ENCODE peak calls at places on chromosomes 12 and 14, in ten cellular contexts. U is dorsolateral prefrontal cortex; Q is cardiac muscle cell; X is type B pancreatic cell; J is A549; O is aorta; H is stimulated activated CD4-positive, alpha-beta T cell treated with anti-CD3 and anti-CD28 coated beads, Interleukin-1b, Interleukin-23, amount 100 ng/mL, for 24 hours; I is KBM-7; G is CMK; Y is activated T-cell treated with anti-CD3 and anti-CD28 coated beads, Interleukin-2, amount 50 U/mL, for 72 hours. S is an unnamed sample.

GRCh38 chr14:103854822-103855733 is 7.7 kb upstream of the PPP1R13B start:
- DNase-seq in U (no peak), Q (peak), X (no peak), J (no peak), O (no peak), H (no peak), I (peak), G (no peak), Y (no peak), S (no peak)

GRCh38 chr12:57545809-57546437 is 1.1 kb downstream of the DCTN2 start:
- DNase-seq in U (no peak), Q (no peak), X (no peak), J (no peak), O (no peak), H (no peak), I (no peak), G (no peak), Y (no peak), S (no peak)

GRCh38 chr12:56377310-56377988 is 14.8 kb upstream of the APOF start:
- DNase-seq in U (no peak), Q (no peak), X (no peak), J (peak), O (no peak), H (no peak), I (no peak), G (no peak), Y (no peak), S (peak)

GRCh38 chr12:56988207-56988739 is 18.1 kb downstream of the ZBTB39 start:
- DNase-seq in U (no peak), Q (peak), X (no peak), J (no peak), O (no peak), H (no peak), I (peak), G (peak), Y (no peak), S (no peak)

GRCh38 chr12:13794706-13795105 is 186.7 kb downstream of the GRIN2B start:
- DNase-seq in U (no peak), Q (no peak), X (no peak), J (no peak), O (no peak), H (no peak), I (no peak), G (no peak), Y (no peak), S (no peak)

GRCh38 chr12:106913456-106913855 is 42.3 kb upstream of the TMEM263 start:
- DNase-seq in U (no peak), Q (no peak), X (no peak), J (no peak), O (no peak), H (no peak), I (no peak), G (no peak), Y (no peak), S (no peak)

GRCh38 chr12:39713552-39713951 is 93.9 kb upstream of the ABCD2 start:
- DNase-seq in U (no peak), Q (no peak), X (no peak), J (no peak), O (no peak), H (no peak), I (no peak), G (no peak), Y (no peak), S (no peak)

GRCh38 chr14:68655021-68655811 is 137.7 kb downstream of the ZFP36L1 start:
- DNase-seq in U (no peak), Q (no peak), X (no peak), J (no peak), O (no peak), H (no peak), I (no peak), G (no peak), Y (no peak), S (peak)

GRCh38 chr12:86669010-86669409 is 412.8 kb upstream of the MGAT4C start:
- DNase-seq in U (no peak), Q (no peak), X (no peak), J (no peak), O (no peak), H (no peak), I (no peak), G (no peak), Y (no peak), S (no peak)

GRCh38 chr12:87152841-87153528 is 876.2 kb downstream of the C12orf50 start:
- DNase-seq in U (no peak), Q (no peak), X (no peak), J (no peak), O (no peak), H (no peak), I (no peak), G (no peak), Y (no peak), S (no peak)

GRCh38 chr12:44889871-44890270 is 13.8 kb upstream of the NELL2 start:
- DNase-seq in U (no peak), Q (no peak), X (no peak), J (no peak), O (no peak), H (no peak), I (no peak), G (no peak), Y (no peak), S (no peak)

GRCh38 chr14:105974902-105975301 is 448.5 kb downstream of the TMEM121 start:
- DNase-seq in U (no peak), Q (no peak), X (no peak), J (peak), O (no peak), H (peak), I (peak), G (peak), Y (peak), S (no peak)

GRCh38 chr14:96165493-96166474 is 38.9 kb upstream of the BDKRB2 start:
- DNase-seq in U (no peak), Q (no peak), X (no peak), J (no peak), O (no peak), H (no peak), I (no peak), G (no peak), Y (no peak), S (no peak)

GRCh38 chr14:22692194-22692593 is 48.0 kb upstream of the OR6J1 start:
- DNase-seq in U (no peak), Q (no peak), X (no peak), J (no peak), O (no peak), H (no peak), I (no peak), G (no peak), Y (no peak), S (no peak)

GRCh38 chr12:27501956-27502562 is 21.9 kb upstream of the PPFIBP1 start:
- DNase-seq in U (no peak), Q (no peak), X (no peak), J (no peak), O (no peak), H (no peak), I (no peak), G (no peak), Y (peak), S (no peak)

GRCh38 chr14:98171654-98172053 is 1100.3 kb downstream of the BCL11B start:
- DNase-seq in U (no peak), Q (no peak), X (no peak), J (no peak), O (no peak), H (no peak), I (no peak), G (no peak), Y (no peak), S (no peak)

GRCh38 chr12:127652281-127652680 is 614.7 kb upstream of the TMEM132C start:
- DNase-seq in U (no peak), Q (no peak), X (no peak), J (no peak), O (no peak), H (no peak), I (no peak), G (no peak), Y (no peak), S (no peak)

GRCh38 chr12:57372233-57372632 is 58.6 kb downstream of the R3HDM2 start:
- DNase-seq in U (no peak), Q (peak), X (no peak), J (peak), O (no peak), H (no peak), I (no peak), G (no peak), Y (no peak), S (peak)

GRCh38 chr12:12999276-12999958 is 648 bp downstream of the HEBP1 start:
- DNase-seq in U (no peak), Q (peak), X (no peak), J (no peak), O (no peak), H (no peak), I (no peak), G (no peak), Y (no peak), S (no peak)

GRCh38 chr12:13465641-13466040 is 269.1 kb downstream of the EMP1 start:
- DNase-seq in U (peak), Q (no peak), X (no peak), J (no peak), O (no peak), H (no peak), I (no peak), G (no peak), Y (no peak), S (no peak)